ENCODE peak calls at places on chromosomes 13 and 19, in four cellular contexts. G is A549, X is GM12878, U is K562. S is an unnamed sample.

GRCh38 chr19:47381653-47382279 is 32.7 kb downstream of the DHX34 start:
- DNase-seq in G (no peak), U (no peak), X (no peak), S (no peak)

GRCh38 chr19:3849092-3849491 is 19.7 kb downstream of the ZFR2 start:
- DNase-seq in U (peak; percentile 81), X (no peak), G (no peak), S (peak; percentile 33)

GRCh38 chr19:36646746-36647145 is 19.9 kb downstream of the ZNF461 start:
- DNase-seq in U (no peak), G (no peak), X (no peak), S (no peak)

GRCh38 chr19:15200575-15201364 is at the start of gene NOTCH3:
- DNase-seq in G (no peak), U (no peak), X (no peak), S (no peak)

GRCh38 chr13:113489549-113490495 is 689 bp downstream of the DCUN1D2 start:
- DNase-seq in G (no peak), U (peak; percentile 47), X (no peak), S (no peak)

GRCh38 chr19:4575267-4575793 is 15.8 kb upstream of the SEMA6B start:
- DNase-seq in U (peak; percentile 73), X (no peak), G (peak; percentile 94), S (peak; percentile 70)

GRCh38 chr13:28411859-28412353 is 83.0 kb downstream of the FLT1 start:
- DNase-seq in X (no peak), G (no peak), U (no peak), S (no peak)

GRCh38 chr13:45102136-45102802 is 18.0 kb upstream of the GTF2F2 start:
- DNase-seq in U (no peak), G (no peak), X (no peak), S (no peak)

GRCh38 chr13:46197299-46197975 is 14.3 kb upstream of the LRRC63 start:
- DNase-seq in U (no peak), X (no peak), G (no peak), S (no peak)

GRCh38 chr19:50969413-50969760 is at the start of gene KLK6:
- DNase-seq in G (no peak), U (no peak), X (no peak), S (peak; percentile 18)

GRCh38 chr13:44819245-44819644 is 170.0 kb downstream of the NUFIP1 start:
- DNase-seq in U (no peak), X (no peak), G (peak; percentile 79), S (peak; percentile 57)

GRCh38 chr13:29497137-29497654 is 98.3 kb downstream of the SLC7A1 start:
- DNase-seq in G (no peak), U (no peak), X (no peak), S (no peak)

GRCh38 chr19:57812201-57812600 is 2.5 kb downstream of the ZNF552 start:
- DNase-seq in U (no peak), X (peak; percentile 54), G (no peak), S (no peak)

GRCh38 chr13:92172191-92172590 is 773.8 kb downstream of the GPC5 start:
- DNase-seq in G (no peak), X (no peak), U (no peak), S (no peak)

GRCh38 chr13:78060966-78061365 is 142.3 kb upstream of the EDNRB start:
- DNase-seq in X (no peak), U (no peak), G (no peak), S (no peak)

GRCh38 chr19:13001166-13001501 is 5.9 kb downstream of the NFIX start:
- DNase-seq in X (no peak), U (no peak), G (no peak), S (no peak)

GRCh38 chr19:6185093-6185824 is 49.8 kb downstream of the ACSBG2 start:
- DNase-seq in G (no peak), X (no peak), U (no peak), S (no peak)

GRCh38 chr13:33283195-33283910 is 2.2 kb downstream of the STARD13 start:
- DNase-seq in G (no peak), X (no peak), U (no peak), S (no peak)

GRCh38 chr13:94764576-94765321 is 52.4 kb upstream of the SOX21 start:
- DNase-seq in X (no peak), U (no peak), G (no peak), S (no peak)

GRCh38 chr13:94761407-94761806 is 49.1 kb upstream of the SOX21 start:
- DNase-seq in G (no peak), U (no peak), X (no peak), S (no peak)

GRCh38 chr13:94758571-94758970 is 46.2 kb upstream of the SOX21 start:
- DNase-seq in G (no peak), X (no peak), U (no peak), S (no peak)

DNA sequence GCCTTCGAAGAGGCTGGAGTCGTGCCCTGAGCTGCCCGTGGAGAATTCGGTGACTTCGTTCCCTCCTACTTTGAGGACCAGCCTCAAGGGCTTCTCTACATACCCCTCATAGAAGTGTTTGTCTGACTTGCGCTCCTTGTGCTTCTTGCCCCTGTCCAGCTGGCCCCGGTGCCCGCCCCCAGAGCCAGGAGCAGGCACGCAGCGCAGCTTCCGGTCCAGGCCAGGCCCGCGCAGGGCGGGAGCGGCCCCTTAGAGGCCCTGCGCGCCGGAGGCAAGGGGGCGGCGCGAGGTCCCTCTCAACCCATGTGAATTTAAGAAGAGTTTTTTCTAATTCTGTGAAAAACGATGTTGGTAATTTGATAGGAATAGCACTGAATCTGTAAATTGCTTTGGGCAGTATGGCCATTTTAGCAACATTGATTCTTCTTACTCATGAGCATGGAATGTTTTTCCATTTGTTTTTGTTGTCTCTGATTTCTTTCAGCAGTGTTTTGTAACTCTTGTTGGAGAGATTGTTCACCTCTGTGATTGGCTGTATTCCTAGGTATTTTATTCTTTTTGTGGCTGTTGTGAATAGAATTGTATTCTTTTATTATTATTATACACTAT is 46.9 kb upstream of the SOX21 start:
- DNase-seq in G (no peak), X (no peak), U (no peak), S (no peak)
- TF ChIP-seq JUNB in G (no peak), X (no peak), U (no peak), S (no peak)

GRCh38 chr13:98796798-98797197 is 44.3 kb upstream of the SLC15A1 start:
- DNase-seq in X (no peak), G (no peak), U (peak; percentile 78), S (no peak)

GRCh38 chr13:98801626-98802418 is 49.4 kb upstream of the SLC15A1 start:
- DNase-seq in G (no peak), U (no peak), X (no peak), S (no peak)

GRCh38 chr13:98800078-98800477 is 47.6 kb upstream of the SLC15A1 start:
- DNase-seq in G (no peak), U (no peak), X (no peak), S (no peak)

GRCh38 chr13:98797456-98797855 is 45.0 kb upstream of the SLC15A1 start:
- DNase-seq in X (no peak), U (no peak), G (no peak), S (no peak)

DNA sequence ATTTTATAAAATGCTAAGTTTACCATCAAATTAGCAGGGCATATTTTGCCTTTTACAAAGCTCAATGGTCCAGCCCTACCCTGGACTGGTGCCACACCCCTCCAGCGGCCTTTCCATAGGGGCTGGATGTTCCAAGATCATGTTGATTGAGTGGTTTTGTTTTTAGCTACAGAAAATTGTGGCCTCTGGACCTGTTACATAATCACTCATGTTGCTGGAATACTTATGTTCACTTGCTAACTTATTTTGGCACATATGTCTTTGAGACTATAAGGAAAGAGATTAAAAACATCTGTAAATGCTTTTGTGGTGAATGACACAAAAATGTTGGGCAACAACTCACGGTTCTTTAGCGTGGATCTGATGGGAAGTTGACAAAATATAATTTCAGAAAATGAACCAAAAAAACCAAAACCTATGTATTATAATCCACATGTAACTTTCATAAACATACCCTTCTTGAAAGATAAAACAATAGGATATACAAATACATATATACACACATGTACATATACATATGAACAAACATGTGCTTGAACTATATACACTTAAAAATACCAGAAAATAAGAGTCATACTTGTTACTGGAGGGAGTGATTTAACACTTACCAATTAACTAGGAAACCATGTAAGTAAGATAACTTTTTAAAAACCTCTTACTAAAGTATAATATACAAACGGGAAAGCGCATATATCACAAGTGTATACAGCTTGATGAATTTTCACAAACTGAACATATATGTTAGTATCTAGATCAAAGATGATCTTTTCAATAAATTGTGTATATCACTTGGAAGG is 46.6 kb upstream of the SLC15A1 start:
- DNase-seq in G (no peak), X (no peak), U (no peak), S (peak; percentile 8)
- TF ChIP-seq ESRRA in G (no peak), X (no peak), U (no peak), S (no peak)

DNA sequence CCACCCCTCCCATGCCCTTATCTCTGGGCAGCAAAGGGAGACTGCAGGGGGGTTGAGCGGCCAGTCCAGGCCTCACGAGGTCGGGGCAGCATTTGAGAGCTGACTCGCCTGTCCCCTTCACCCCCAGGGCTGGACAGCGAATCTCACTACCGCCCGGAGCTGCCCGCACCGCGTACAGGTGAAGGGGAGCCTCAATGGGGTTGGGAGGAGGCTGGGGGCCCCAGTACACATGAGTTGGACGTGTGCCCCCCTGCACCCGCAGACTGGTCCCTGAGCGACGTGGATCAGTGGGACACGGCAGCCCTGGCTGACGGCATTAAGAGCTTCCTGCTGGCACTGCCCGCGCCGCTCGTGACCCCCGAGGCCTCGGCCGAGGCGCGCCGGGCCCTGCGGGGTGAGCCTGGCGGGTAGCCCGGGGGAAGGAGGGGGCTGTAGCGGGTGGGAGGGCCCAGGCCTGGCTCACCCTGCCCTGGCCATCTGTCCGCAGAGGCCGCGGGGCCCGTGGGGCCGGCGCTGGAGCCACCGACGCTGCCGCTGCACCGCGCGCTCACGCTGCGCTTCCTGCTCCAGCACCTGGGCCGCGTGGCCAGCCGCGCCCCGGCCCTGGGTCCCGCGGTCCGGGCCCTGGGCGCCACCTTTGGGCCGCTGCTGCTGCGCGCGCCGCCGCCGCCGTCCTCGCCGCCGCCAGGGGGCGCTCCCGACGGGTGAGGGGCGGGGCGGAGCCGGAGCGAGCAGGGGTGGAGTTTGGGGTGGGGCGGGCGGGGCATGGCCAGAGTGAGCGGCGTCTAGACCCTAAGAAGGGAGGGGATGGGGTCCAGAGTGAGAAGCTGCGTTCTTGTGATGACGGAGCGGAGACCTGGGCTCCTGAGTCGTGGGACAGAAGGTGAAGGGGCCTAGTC is 8.1 kb downstream of the PIK3R2 start:
- DNase-seq in X (no peak), G (peak; percentile 57), U (peak; percentile 85), S (peak; percentile 43)
- TF ChIP-seq JUNB in X (no peak), G (no peak), U (no peak), S (no peak)

DNA sequence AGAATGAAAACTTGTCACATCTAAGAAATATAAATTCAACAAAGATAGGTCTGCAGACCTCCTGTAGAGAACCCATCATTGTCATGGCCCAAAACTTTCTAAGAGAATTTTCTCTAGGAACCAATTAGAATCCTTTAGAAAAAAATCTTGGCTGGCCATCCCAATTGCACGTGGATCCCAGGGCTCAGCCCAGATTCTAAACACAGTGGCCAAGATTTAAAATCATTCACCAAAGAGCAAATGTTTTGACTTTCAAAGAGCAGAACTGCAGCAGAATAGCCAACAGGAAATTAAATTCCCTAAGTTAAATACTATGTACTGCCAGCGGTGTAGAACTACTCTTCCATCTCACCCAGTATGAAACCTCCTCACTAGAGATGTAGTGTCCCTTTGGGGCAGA is 21.3 kb downstream of the IPO5 start:
- DNase-seq in X (no peak), U (no peak), G (no peak), S (no peak)
- TF ChIP-seq ESRRA in X (no peak), U (no peak), G (no peak), S (no peak)

GRCh38 chr13:42049454-42049780 is 969 bp downstream of the DGKH start:
- DNase-seq in X (peak; percentile 8), G (no peak), U (no peak), S (no peak)
- TF ChIP-seq JUNB in X (no peak), G (no peak), U (no peak), S (no peak)

S was measured in HepG2.